ENCODE peak calls at places on chromosomes 12 and 14, in four cellular contexts. S is keratinocyte, T is RWPE2, C is fibroblast of lung. G is an unnamed sample.

GRCh38 chr14:99718031-99718810 is 34.1 kb downstream of the CYP46A1 start:
- DNase-seq in S (no peak), T (peak; percentile 51), C (no peak), G (peak; percentile 56)

GRCh38 chr12:17334784-17335183 is 728.8 kb upstream of the LMO3 start:
- DNase-seq in S (no peak), T (no peak), C (no peak), G (no peak)

GRCh38 chr12:114876968-114877680 is 193.1 kb upstream of the TBX3 start:
- DNase-seq in S (no peak), T (no peak), C (no peak), G (no peak)

GRCh38 chr12:25761356-25761755 is 197.1 kb upstream of the RASSF8 start:
- DNase-seq in S (no peak), T (no peak), C (no peak), G (no peak)

GRCh38 chr12:120738252-120739030 is 12.8 kb downstream of the ACADS start:
- DNase-seq in S (no peak), T (no peak), C (no peak), G (no peak)

GRCh38 chr14:55298423-55298822 is 27.2 kb downstream of the FBXO34 start:
- DNase-seq in S (no peak), T (no peak), C (no peak), G (no peak)

GRCh38 chr12:43370299-43370698 is 181.7 kb downstream of the ADAMTS20 start:
- DNase-seq in S (peak; percentile 54), T (no peak), C (peak; percentile 69), G (no peak)

GRCh38 chr14:29926701-29927595 is 699 bp downstream of the PRKD1 start:
- DNase-seq in S (no peak), T (peak; percentile 66), C (peak; percentile 45), G (no peak)

GRCh38 chr12:89707992-89708792 is 446 bp downstream of the ATP2B1 start:
- DNase-seq in S (no peak), T (peak; percentile 69), C (no peak), G (peak; percentile 56)

GRCh38 chr14:29016050-29016900 is 249.7 kb downstream of the FOXG1 start:
- DNase-seq in S (no peak), T (no peak), C (peak; percentile 59), G (peak; percentile 81)

GRCh38 chr12:58616618-58617017 is 303.7 kb downstream of the LRIG3 start:
- DNase-seq in S (no peak), T (no peak), C (no peak), G (no peak)
- H3K9me3 ChIP-seq in S (no peaks in the 10 kb centered on the region), T (no peaks in the 10 kb centered on the region), C (no peaks in the 10 kb centered on the region), G (no peaks in the 10 kb centered on the region)

GRCh38 chr12:33439587-33440011 is at the start of gene SYT10:
- DNase-seq in S (no peak), T (peak; percentile 32), C (no peak), G (no peak)
- H3K4me1 ChIP-seq in S (peaks cover 2% of the 10 kb centered on the region), T (no peaks in the 10 kb centered on the region), C (no peaks in the 10 kb centered on the region), G (no peaks in the 10 kb centered on the region)

GRCh38 chr14:32991706-32992105 is 53.0 kb downstream of the NPAS3 start:
- DNase-seq in S (no peak), T (no peak), C (no peak), G (no peak)

GRCh38 chr14:32998433-32998832 is 59.8 kb downstream of the NPAS3 start:
- DNase-seq in S (no peak), T (no peak), C (peak; percentile 36), G (peak; percentile 66)

GRCh38 chr14:32996343-32996742 is 57.7 kb downstream of the NPAS3 start:
- DNase-seq in S (no peak), T (no peak), C (no peak), G (no peak)
- H3K9me3 ChIP-seq in S (no peaks in the 10 kb centered on the region), T (peaks cover 3% of the 10 kb centered on the region), C (no peaks in the 10 kb centered on the region), G (no peaks in the 10 kb centered on the region)

GRCh38 chr14:91845652-91846051 is 21.7 kb downstream of the TC2N start:
- DNase-seq in S (no peak), T (no peak), C (no peak), G (no peak)
- H3K4me1 ChIP-seq in S (no peaks in the 10 kb centered on the region), T (no peaks in the 10 kb centered on the region), C (no peaks in the 10 kb centered on the region), G (no peaks in the 10 kb centered on the region)

GRCh38 chr12:131208425-131208824 is 254.7 kb downstream of the ADGRD1 start:
- DNase-seq in S (no peak), T (peak; percentile 40), C (no peak), G (no peak)
- H3K9me3 ChIP-seq in S (peaks cover 6% of the 10 kb centered on the region), T (no peaks in the 10 kb centered on the region), C (no peaks in the 10 kb centered on the region), G (no peaks in the 10 kb centered on the region)

G was measured in Karpas-422.